ENCODE peak calls at places on chromosomes 6 and 20, in five cellular contexts. D, Z, G, Y and Q are unnamed samples. For H3K9me3 and H3K4me1, the result is how much of the 10 kb centered on the place peaks cover.

GRCh38 chr6:123306334-123306733 is 310.3 kb downstream of the CLVS2 start:
- DNase-seq in D (peak), G (no peak), Y (no peak), Z (peak), Q (no peak)

GRCh38 chr6:128803911-128804310 is 79.0 kb upstream of the LAMA2 start:
- DNase-seq in D (no peak), Z (no peak), G (no peak), Y (no peak), Q (no peak)

GRCh38 chr6:121756643-121757042 is 321.2 kb downstream of the GJA1 start:
- DNase-seq in Y (no peak), D (no peak), Z (no peak), G (no peak), Q (no peak)

GRCh38 chr6:151038616-151039015 is 173.1 kb downstream of the MTHFD1L start:
- DNase-seq in G (no peak), Z (no peak), D (no peak), Y (no peak), Q (no peak)

GRCh38 chr20:13922241-13922640 is 68.2 kb downstream of the SEL1L2 start:
- DNase-seq in Z (no peak), D (no peak), G (no peak), Y (no peak), Q (no peak)

GRCh38 chr20:32743237-32744112 is at the start of gene COMMD7:
- DNase-seq in D (no peak), Z (peak), G (peak), Y (no peak), Q (peak)

GRCh38 chr20:23435675-23436539 is 3.6 kb upstream of the CSTL1 start:
- DNase-seq in Z (no peak), G (peak), D (no peak), Y (no peak), Q (no peak)

GRCh38 chr20:50092436-50092835 is 20.5 kb downstream of the UBE2V1 start:
- DNase-seq in Z (no peak), G (no peak), D (no peak), Y (no peak), Q (no peak)

GRCh38 chr6:20705741-20706140 is 171.5 kb downstream of the CDKAL1 start:
- DNase-seq in Z (no peak), G (no peak), D (no peak), Y (no peak), Q (no peak)

GRCh38 chr6:40541556-40542174 is 45.5 kb downstream of the LRFN2 start:
- DNase-seq in D (no peak), Z (no peak), Y (no peak), G (no peak), Q (no peak)
- H3K9me3 ChIP-seq in D (under half), Z (under half), Y (under half), G (under half), Q (under half)

GRCh38 chr20:31691646-31692275 is 30.9 kb downstream of the BCL2L1 start:
- DNase-seq in Z (no peak), G (no peak), D (no peak), Y (no peak), Q (no peak)

GRCh38 chr20:31695849-31696804 is 26.5 kb downstream of the BCL2L1 start:
- DNase-seq in D (no peak), G (no peak), Y (no peak), Z (no peak), Q (no peak)

GRCh38 chr20:31694842-31695593 is 27.6 kb downstream of the BCL2L1 start:
- DNase-seq in G (no peak), Z (no peak), Y (no peak), D (no peak), Q (no peak)

GRCh38 chr20:31693402-31693801 is 29.3 kb downstream of the BCL2L1 start:
- DNase-seq in Y (no peak), Z (no peak), D (no peak), G (no peak), Q (no peak)

GRCh38 chr20:31693987-31694661 is 28.5 kb downstream of the BCL2L1 start:
- DNase-seq in Y (no peak), D (no peak), G (no peak), Z (no peak), Q (no peak)
- H3K27ac ChIP-seq in Y (peak), D (no peak), G (peak), Z (no peak), Q (peak)

GRCh38 chr6:21802611-21802899 is 209.0 kb downstream of the SOX4 start:
- DNase-seq in G (no peak), Y (no peak), D (no peak), Z (no peak), Q (no peak)

GRCh38 chr6:21801786-21802610 is 208.4 kb downstream of the SOX4 start:
- DNase-seq in D (no peak), Y (no peak), G (no peak), Z (no peak), Q (no peak)

GRCh38 chr6:21800330-21800729 is 206.8 kb downstream of the SOX4 start:
- DNase-seq in G (no peak), Z (no peak), D (no peak), Y (no peak), Q (no peak)

GRCh38 chr6:21800948-21801438 is 207.4 kb downstream of the SOX4 start:
- DNase-seq in Y (no peak), Z (no peak), G (no peak), D (no peak), Q (no peak)

GRCh38 chr6:21798468-21798867 is 204.9 kb downstream of the SOX4 start:
- DNase-seq in Y (no peak), D (no peak), Z (no peak), G (no peak), Q (no peak)
- H3K4me1 ChIP-seq in Y (under half), D (under half), Z (under half), G (under half), Q (under half)

GRCh38 chr6:167702241-167702827 is 124.4 kb upstream of the AFDN start:
- DNase-seq in Z (no peak), Y (no peak), D (no peak), G (no peak), Q (no peak)

GRCh38 chr6:167704396-167704801 is 122.3 kb upstream of the AFDN start:
- DNase-seq in G (no peak), Z (no peak), Y (no peak), D (no peak), Q (no peak)

GRCh38 chr6:167703781-167704180 is 122.9 kb upstream of the AFDN start:
- DNase-seq in D (no peak), Z (no peak), Y (no peak), G (no peak), Q (no peak)

GRCh38 chr6:167705211-167705750 is 121.4 kb upstream of the AFDN start:
- DNase-seq in Y (no peak), G (no peak), Z (no peak), D (no peak), Q (no peak)

GRCh38 chr6:167703347-167703746 is 123.4 kb upstream of the AFDN start:
- DNase-seq in Y (no peak), Z (no peak), G (no peak), D (no peak), Q (no peak)
- H3K9me3 ChIP-seq in Y (under half), Z (under half), G (under half), D (under half), Q (under half)

DNA sequence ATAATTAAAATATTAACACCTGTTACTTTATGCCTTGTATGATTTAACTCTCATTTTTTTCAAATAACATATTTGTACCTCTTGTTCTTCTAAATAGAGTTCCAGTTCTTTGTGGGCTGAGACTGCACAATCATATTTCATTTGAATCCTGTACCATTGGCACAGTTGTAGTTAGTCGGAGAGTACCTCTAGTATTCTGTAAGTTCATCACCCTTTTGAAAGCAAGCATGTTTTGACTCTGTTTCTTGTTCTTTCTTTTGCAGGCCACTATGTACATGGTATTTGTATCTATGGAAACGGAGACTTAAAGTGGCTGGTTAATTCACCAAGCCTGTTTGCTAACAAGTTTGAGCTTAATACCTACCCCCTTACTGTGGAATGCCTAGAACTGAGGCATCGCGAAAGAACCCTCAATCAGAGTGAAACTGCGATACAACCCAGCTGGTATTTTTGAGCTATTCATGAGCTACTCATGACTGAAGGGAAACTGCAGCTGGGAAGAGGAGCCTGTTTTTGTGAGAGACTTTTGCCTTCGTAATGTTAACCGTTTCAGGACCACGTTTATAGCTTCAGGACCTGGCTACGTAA is 68.2 kb downstream of the C6orf52 start:
- DNase-seq in D (peak), G (no peak), Z (no peak), Y (no peak), Q (no peak)
- H3K27ac ChIP-seq in D (peak), G (no peak), Z (peak), Y (no peak), Q (no peak)

DNA sequence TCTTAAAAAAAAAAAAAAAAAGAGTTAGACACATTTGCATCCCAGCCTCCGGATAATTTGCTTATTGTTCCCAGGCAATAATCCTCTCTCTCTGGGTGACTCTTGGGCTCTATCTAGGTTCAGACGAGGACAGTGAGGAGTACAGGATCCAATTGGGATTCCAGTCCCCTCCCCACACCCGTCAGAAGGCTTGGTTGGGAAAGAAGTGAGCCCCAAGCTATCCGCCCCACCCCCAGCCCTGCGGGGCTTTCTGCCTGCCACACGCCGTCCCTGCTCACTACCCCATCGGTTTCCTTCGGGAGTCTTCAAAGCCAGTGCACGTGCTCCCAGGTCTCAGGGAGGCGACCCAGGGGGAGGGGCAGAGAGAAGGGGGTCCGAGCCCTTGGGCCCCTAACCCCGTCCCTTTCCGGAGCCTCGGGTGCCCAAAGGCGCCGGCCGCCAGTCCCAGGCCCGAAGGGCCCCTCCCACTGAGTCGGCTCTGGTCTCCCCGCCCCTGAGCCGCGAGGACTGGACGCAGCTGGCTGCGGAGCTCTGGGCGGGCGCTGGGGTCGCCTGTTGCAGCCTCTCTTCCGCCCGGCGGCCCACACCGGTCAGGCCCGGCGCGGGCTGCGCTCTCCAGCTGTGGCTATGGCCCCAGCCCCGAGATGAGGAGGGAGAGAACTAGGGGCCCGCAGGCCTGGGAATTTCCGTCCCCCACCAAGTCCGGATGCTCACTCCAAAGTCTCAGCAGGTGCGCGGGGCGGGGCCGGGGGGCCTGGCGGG is 2.5 kb downstream of the MYMX start:
- DNase-seq in Z (peak), Y (peak), D (peak), G (peak), Q (peak)
- H3K4me1 ChIP-seq in Z (under half), Y (half or more), D (under half), G (under half), Q (under half)

GRCh38 chr20:25081065-25081729 is 744 bp downstream of the VSX1 start:
- DNase-seq in D (peak), Z (peak), Y (no peak), G (no peak), Q (peak)

GRCh38 chr20:25083141-25083772 is 1.3 kb upstream of the VSX1 start:
- DNase-seq in D (no peak), Y (no peak), G (no peak), Z (no peak), Q (no peak)

GRCh38 chr20:25081730-25082497 is at the start of gene VSX1:
- DNase-seq in Y (no peak), D (no peak), G (no peak), Z (no peak), Q (no peak)

GRCh38 chr20:25083773-25084615 is 2.1 kb upstream of the VSX1 start:
- DNase-seq in Z (no peak), D (no peak), Y (no peak), G (no peak), Q (no peak)

DNA sequence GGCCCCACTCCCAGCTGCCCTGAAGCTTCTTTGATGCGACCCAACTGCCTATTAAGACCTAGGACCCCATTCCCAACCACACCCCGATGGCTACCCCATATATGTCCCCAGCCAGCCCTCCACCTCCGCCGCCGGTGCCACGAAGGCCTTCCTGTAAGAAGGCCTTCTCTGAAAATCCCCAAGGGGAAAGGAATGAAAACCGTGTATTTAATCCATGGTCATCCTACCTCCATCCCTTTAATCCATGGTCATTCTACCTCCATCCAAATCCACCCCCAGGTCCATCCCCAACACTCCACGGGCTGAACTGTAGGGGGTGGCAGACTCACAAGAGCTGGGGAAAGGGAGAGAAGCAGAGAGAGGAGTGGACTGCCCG is 545 bp upstream of the VSX1 start:
- DNase-seq in Z (no peak), D (no peak), G (no peak), Y (no peak), Q (no peak)
- H3K9me3 ChIP-seq in Z (under half), D (under half), G (under half), Y (under half), Q (under half)

DNA sequence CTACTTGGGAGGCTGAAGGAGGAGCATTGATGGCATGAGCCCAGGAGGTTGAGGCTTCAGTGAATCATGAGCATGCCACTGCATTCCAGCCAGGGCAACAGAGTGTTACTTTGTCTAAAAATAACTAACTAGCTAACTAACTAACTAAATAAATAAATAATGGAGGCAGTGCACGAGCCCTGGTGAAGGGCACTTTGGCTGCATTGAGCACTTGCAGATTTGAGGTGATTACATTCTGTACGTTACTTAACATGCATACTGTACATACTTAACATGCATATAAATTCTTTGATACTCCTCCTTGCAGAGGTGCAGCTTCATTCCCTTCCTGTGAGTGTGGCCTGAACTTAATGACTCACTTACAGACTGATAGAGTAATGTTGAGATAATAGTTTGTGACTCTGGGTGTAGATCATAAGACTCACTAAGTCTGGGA is 10.7 kb downstream of the HLA-A start:
- DNase-seq in D (no peak), Z (peak), Y (no peak), G (no peak), Q (no peak)
- H3K27ac ChIP-seq in D (no peak), Z (no peak), Y (no peak), G (no peak), Q (no peak)